ENCODE peak calls at places on chromosomes 6 and 20, in nine cellular contexts. B, N, Z, S, P, H, L, I and V are unnamed samples.

GRCh38 chr6:45710304-45710821 is 305.3 kb downstream of the CLIC5 start:
- DNase-seq in Z (no peak), H (peak; percentile 23), I (no peak), L (no peak), S (no peak), N (peak; percentile 84), B (no peak), P (no peak), V (no peak)

GRCh38 chr20:51529758-51530157 is 12.8 kb downstream of the NFATC2 start:
- DNase-seq in B (no peak), S (no peak), H (peak; percentile 61), I (no peak), L (no peak), N (no peak), P (no peak), Z (no peak), V (no peak)

GRCh38 chr6:150576651-150577226 is 22.9 kb upstream of the PLEKHG1 start:
- DNase-seq in N (no peak), B (no peak), I (no peak), P (no peak), H (no peak), S (no peak), Z (no peak), L (no peak), V (no peak)

GRCh38 chr6:25703005-25703404 is 51.0 kb downstream of the SCGN start:
- DNase-seq in P (no peak), N (no peak), Z (no peak), I (no peak), B (no peak), L (no peak), S (no peak), H (no peak), V (no peak)

GRCh38 chr20:11128131-11128831 is 454.5 kb upstream of the JAG1 start:
- DNase-seq in I (no peak), L (no peak), B (no peak), N (no peak), Z (no peak), S (no peak), P (no peak), H (peak; percentile 35), V (no peak)

GRCh38 chr6:149752600-149752999 is 3.1 kb downstream of the PCMT1 start:
- DNase-seq in S (no peak), N (no peak), L (no peak), Z (no peak), I (no peak), H (no peak), B (no peak), P (no peak), V (no peak)

GRCh38 chr6:150732765-150733539 is 132.6 kb upstream of the MTHFD1L start:
- DNase-seq in Z (no peak), H (no peak), S (no peak), I (no peak), L (no peak), B (no peak), P (no peak), N (no peak), V (no peak)

GRCh38 chr6:3500262-3501001 is 43.6 kb upstream of the SLC22A23 start:
- DNase-seq in L (no peak), N (peak; percentile 88), B (no peak), P (no peak), I (no peak), S (no peak), Z (no peak), H (peak; percentile 71), V (no peak)

GRCh38 chr6:24918641-24919403 is 16.9 kb downstream of the RIPOR2 start:
- DNase-seq in P (no peak), N (no peak), I (no peak), S (no peak), B (no peak), H (no peak), Z (peak; percentile 27), L (no peak), V (no peak)

GRCh38 chr6:36625161-36625919 is 31.2 kb downstream of the SRSF3 start:
- DNase-seq in I (no peak), L (peak; percentile 34), H (peak; percentile 79), P (peak; percentile 83), B (peak; percentile 47), Z (no peak), S (no peak), N (peak; percentile 54), V (no peak)

GRCh38 chr6:45377555-45378323 is at the start of gene SUPT3H:
- DNase-seq in B (peak; percentile 92), Z (peak; percentile 95), L (peak; percentile 94), I (peak; percentile 47), H (peak; percentile 93), P (peak; percentile 95), N (peak; percentile 97), S (peak; percentile 96), V (peak; percentile 55)

GRCh38 chr6:119351005-119351394 is 1.4 kb upstream of the MAN1A1 start:
- DNase-seq in L (no peak), S (no peak), I (no peak), H (peak; percentile 63), N (peak; percentile 57), B (no peak), Z (no peak), P (no peak), V (no peak)

GRCh38 chr20:52305843-52306242 is 114.3 kb upstream of the ZFP64 start:
- DNase-seq in N (no peak), S (no peak), B (no peak), P (no peak), I (no peak), Z (no peak), H (no peak), L (no peak), V (no peak)

GRCh38 chr6:7062445-7063162 is 45.2 kb upstream of the RREB1 start:
- DNase-seq in B (no peak), Z (no peak), I (no peak), P (no peak), S (no peak), L (no peak), H (no peak), N (no peak), V (no peak)

GRCh38 chr6:157999100-158000051 is 17.7 kb downstream of the SYNJ2 start:
- DNase-seq in P (peak; percentile 68), Z (no peak), I (no peak), B (no peak), S (peak; percentile 46), L (no peak), N (no peak), H (no peak), V (no peak)

GRCh38 chr20:21396045-21396893 is 1.1 kb downstream of the NKX2-4 start:
- DNase-seq in N (no peak), I (no peak), Z (no peak), L (peak; percentile 49), P (no peak), H (no peak), B (no peak), S (no peak), V (no peak)

GRCh38 chr6:158153576-158153975 is 14.5 kb downstream of the SERAC1 start:
- DNase-seq in L (no peak), Z (no peak), B (no peak), H (no peak), S (no peak), P (no peak), N (no peak), I (no peak), V (no peak)

GRCh38 chr20:17377222-17377621 is 150.4 kb downstream of the PCSK2 start:
- DNase-seq in I (no peak), H (no peak), B (no peak), P (no peak), S (no peak), Z (no peak), N (no peak), L (no peak), V (no peak)
- H3K27ac ChIP-seq in I (no peak overlapping the region), H (no peak overlapping the region), B (no peak overlapping the region), P (no peak overlapping the region), S (no peak overlapping the region), Z (no peak overlapping the region), N (no peak overlapping the region), L (no peak overlapping the region), V (no peak overlapping the region)

DNA sequence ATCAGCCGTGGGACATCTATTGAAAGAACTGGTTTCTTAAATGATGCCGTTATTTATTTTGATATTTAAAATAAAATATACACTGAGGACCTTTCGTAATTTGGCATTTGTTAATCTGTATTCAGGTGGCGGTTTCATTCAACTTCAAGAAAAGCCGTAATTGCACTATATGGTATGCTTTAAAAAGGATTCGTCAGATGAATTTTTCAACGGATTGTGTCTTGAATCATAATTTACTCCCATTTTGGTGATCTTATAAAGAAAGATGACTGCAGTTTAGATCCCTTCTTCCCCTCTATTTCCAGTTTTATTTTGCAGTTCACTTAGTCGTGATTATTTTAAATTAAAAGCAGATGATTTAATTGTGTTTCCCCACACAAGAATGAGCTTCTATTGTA is 761 bp downstream of the KLHL32 start:
- DNase-seq in Z (no peak), N (no peak), H (no peak), S (no peak), B (no peak), P (no peak), I (no peak), L (no peak), V (no peak)
- H3K4me3 ChIP-seq in Z (peak overlapping the region; percentile 70), N (peak overlapping the region; percentile 68), H (no peak overlapping the region), S (peak overlapping the region; percentile 47), B (peak overlapping the region; percentile 69), P (peak overlapping the region; percentile 89), I (peak overlapping the region; percentile 55), L (peak overlapping the region; percentile 46), V (peak overlapping the region; percentile 60)

DNA sequence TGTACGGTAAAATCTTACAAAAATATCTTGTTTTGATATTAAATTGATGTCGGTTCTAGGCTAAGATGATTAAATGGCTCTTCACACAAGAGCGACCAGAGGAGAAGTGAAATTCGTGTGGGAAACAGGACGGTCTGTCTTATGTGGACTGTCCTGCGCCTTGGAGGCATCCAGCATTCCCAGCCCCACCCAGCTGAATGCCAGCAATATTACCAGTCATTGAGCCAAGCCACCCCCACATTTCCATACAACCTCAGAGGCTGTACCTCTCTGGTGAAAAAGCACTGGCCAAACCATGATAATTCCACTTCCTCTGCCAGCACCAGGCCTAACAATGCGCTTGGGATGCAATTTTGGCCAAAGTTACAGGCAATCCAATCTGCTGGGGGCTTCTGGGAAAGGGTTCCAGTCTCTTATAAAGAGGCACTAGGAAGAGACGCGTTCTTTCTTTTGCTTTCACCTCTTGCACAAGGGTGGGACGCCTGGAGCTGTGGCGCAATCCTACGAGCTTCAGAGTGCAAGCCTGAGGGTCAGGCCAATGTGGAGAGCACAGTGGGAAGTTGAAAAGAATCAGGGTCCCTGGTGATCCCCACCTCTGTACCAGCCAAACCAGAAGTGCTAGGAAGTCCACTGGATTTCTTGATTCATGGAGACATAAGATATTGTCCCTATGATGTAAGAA is 213.1 kb downstream of the PREX1 start:
- DNase-seq in N (peak; percentile 38), Z (no peak), B (no peak), S (no peak), H (no peak), I (no peak), P (no peak), L (no peak), V (no peak)
- H3K27ac ChIP-seq in N (no peak overlapping the region), Z (no peak overlapping the region), B (no peak overlapping the region), S (no peak overlapping the region), H (no peak overlapping the region), I (no peak overlapping the region), P (no peak overlapping the region), L (no peak overlapping the region), V (no peak overlapping the region)

DNA sequence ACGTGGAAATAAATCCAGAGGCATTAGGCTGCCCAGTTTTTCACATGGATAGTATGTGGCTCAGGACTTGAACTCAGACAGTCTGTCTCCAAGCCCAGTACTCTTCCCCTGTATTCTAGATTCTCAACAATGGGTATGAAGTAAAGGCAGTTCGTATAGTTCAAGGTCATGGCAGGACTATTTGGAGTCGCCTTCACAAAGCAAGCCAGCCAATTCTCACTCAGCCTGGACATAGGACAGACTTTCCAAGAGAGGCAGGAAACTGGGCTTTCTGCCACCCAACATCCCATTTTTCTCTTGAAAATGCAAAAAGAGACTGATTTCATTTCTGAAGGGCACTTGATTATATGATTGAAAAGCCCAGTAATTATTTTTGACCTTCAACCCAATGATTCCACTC is 111.0 kb downstream of the EDN1 start:
- DNase-seq in I (no peak), H (no peak), B (no peak), N (no peak), P (no peak), Z (no peak), S (no peak), L (no peak), V (no peak)
- H3K4me3 ChIP-seq in I (no peak overlapping the region), H (no peak overlapping the region), B (no peak overlapping the region), N (no peak overlapping the region), P (no peak overlapping the region), Z (no peak overlapping the region), S (no peak overlapping the region), L (no peak overlapping the region), V (no peak overlapping the region)